ENCODE peak calls at places on chromosome 14, in five cellular contexts. Q is suprapubic skin, P is K562, Z is GM23338, V is breast epithelium. J is an unnamed sample.

GRCh38 chr14:24411468-24412454 is 13.0 kb downstream of the NYNRIN start:
- DNase-seq in V (no peak), P (peak), Z (peak), Q (no peak), J (no peak)

GRCh38 chr14:31265701-31266398 is 58.3 kb upstream of the HECTD1 start:
- DNase-seq in Q (no peak), V (no peak), P (peak), Z (no peak), J (no peak)

GRCh38 chr14:75969891-75970290 is 11.9 kb downstream of the TGFB3 start:
- DNase-seq in P (no peak), Z (no peak), V (no peak), Q (no peak), J (no peak)

GRCh38 chr14:26730929-26731618 is 133.2 kb upstream of the NOVA1 start:
- DNase-seq in P (peak), Z (peak), Q (no peak), V (no peak), J (no peak)

GRCh38 chr14:57390806-57391562 is 598 bp downstream of the NAA30 start:
- DNase-seq in Z (peak), Q (peak), V (no peak), P (peak), J (peak)

GRCh38 chr14:35254736-35255135 is 37.4 kb upstream of the PSMA6 start:
- DNase-seq in Q (no peak), V (no peak), P (no peak), Z (no peak), J (no peak)

GRCh38 chr14:21014761-21015190 is 10.1 kb downstream of the NDRG2 start:
- DNase-seq in P (peak), Q (peak), Z (peak), V (peak), J (peak)

GRCh38 chr14:90717916-90718315 is 98.3 kb downstream of the TTC7B start:
- DNase-seq in V (no peak), P (no peak), Q (no peak), Z (peak), J (no peak)

GRCh38 chr14:102208741-102209140 is 69.0 kb downstream of the WDR20 start:
- DNase-seq in P (no peak), Q (no peak), V (no peak), Z (no peak), J (no peak)

GRCh38 chr14:104520620-104521410 is 58.7 kb upstream of the C14orf180 start:
- DNase-seq in Q (no peak), P (no peak), Z (no peak), V (no peak), J (no peak)

GRCh38 chr14:31326111-31326510 is 94.2 kb downstream of the HEATR5A start:
- DNase-seq in Z (no peak), P (no peak), Q (no peak), V (no peak), J (no peak)

GRCh38 chr14:79044894-79045624 is 874.9 kb downstream of the NRXN3 start:
- DNase-seq in Z (peak), V (peak), Q (no peak), P (no peak), J (peak)

GRCh38 chr14:53764846-53765245 is 191.8 kb downstream of the BMP4 start:
- DNase-seq in P (no peak), Q (no peak), V (no peak), Z (no peak), J (no peak)

GRCh38 chr14:34539407-34540180 is at the start of gene EAPP:
- DNase-seq in P (peak), Q (peak), Z (peak), V (peak), J (peak)

GRCh38 chr14:104953896-104954656 is 24.1 kb downstream of the AHNAK2 start:
- DNase-seq in Z (no peak), V (no peak), P (no peak), Q (no peak), J (no peak)

GRCh38 chr14:44505588-44505987 is 1.5 kb downstream of the FSCB start:
- DNase-seq in V (no peak), P (no peak), Z (peak), Q (no peak), J (no peak)

GRCh38 chr14:64388533-64389243 is 535 bp downstream of the MTHFD1 start:
- DNase-seq in P (no peak), V (no peak), Z (peak), Q (no peak), J (peak)

GRCh38 chr14:94831085-94831484 is 61.2 kb upstream of the GSC start:
- DNase-seq in P (no peak), V (no peak), Q (no peak), Z (no peak), J (no peak)
- TF ChIP-seq POLR2AphosphoS5 in P (no peak), V (no peak), Q (no peak), Z (no peak), J (no peak)

GRCh38 chr14:70905316-70905715 is 1.9 kb upstream of the PCNX1 start:
- DNase-seq in V (no peak), P (no peak), Q (no peak), Z (no peak), J (no peak)

GRCh38 chr14:70907996-70908917 is 998 bp downstream of the PCNX1 start:
- DNase-seq in P (peak), Q (peak), V (peak), Z (peak), J (peak)

GRCh38 chr14:70908918-70909641 is 1.8 kb downstream of the PCNX1 start:
- DNase-seq in Q (no peak), Z (no peak), V (no peak), P (no peak), J (no peak)

GRCh38 chr14:70906785-70907171 is 481 bp upstream of the PCNX1 start:
- DNase-seq in P (no peak), V (no peak), Z (no peak), Q (no peak), J (peak)

GRCh38 chr14:70907172-70907995 is at the start of gene PCNX1:
- DNase-seq in P (peak), Q (peak), V (peak), Z (peak), J (peak)
- TF ChIP-seq POLR2AphosphoS5 in P (no peak), Q (no peak), V (peak), Z (peak), J (no peak)

GRCh38 chr14:89302396-89302950 is 114.6 kb downstream of the FOXN3 start:
- DNase-seq in P (no peak), Q (no peak), Z (no peak), V (no peak), J (no peak)

GRCh38 chr14:89308232-89308959 is 108.6 kb downstream of the FOXN3 start:
- DNase-seq in Q (no peak), P (no peak), Z (no peak), V (no peak), J (no peak)

GRCh38 chr14:89307409-89307808 is 109.6 kb downstream of the FOXN3 start:
- DNase-seq in Z (no peak), Q (no peak), P (no peak), V (no peak), J (no peak)

GRCh38 chr14:89303452-89304435 is 113.3 kb downstream of the FOXN3 start:
- DNase-seq in Q (peak), P (no peak), Z (no peak), V (peak), J (peak)

DNA sequence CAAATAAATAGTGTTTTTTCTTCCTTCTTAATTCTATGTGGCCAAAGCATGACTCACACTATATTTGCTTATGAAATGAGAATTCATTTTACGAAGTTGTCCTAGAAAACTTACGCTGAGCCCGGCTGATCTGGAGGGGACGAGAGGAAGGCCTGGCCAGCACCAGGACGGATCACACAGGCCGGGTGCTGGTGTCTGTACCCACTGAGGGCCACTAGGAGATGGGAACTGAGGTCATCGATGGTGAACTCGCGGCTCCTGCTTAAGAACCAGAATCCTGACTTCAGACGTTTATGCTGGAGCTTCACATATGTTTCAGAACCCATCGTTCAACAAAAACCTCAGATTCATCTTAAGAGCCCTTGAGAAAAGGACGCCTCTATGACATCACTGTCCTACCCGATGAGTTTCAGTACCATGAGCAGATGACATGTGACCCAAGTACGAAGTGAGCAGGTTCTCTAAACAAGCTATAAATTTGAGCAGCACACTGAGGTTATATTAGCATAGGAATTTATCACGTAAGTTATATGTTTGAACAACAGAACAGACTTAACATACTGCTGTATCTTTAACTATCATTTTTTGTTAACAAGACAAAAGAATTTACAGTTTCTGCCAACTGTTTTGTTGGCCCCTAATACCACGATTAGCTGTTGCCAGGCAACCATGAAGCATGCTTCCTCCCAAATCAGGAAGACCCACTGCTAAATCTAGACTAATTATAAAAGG is 111.9 kb downstream of the FOXN3 start:
- DNase-seq in Q (no peak), Z (no peak), V (no peak), P (no peak), J (peak)
- TF ChIP-seq POLR2AphosphoS5 in Q (no peak), Z (no peak), V (no peak), P (no peak), J (peak)

GRCh38 chr14:93752980-93753561 is 35.2 kb downstream of the PRIMA1 start:
- DNase-seq in Z (no peak), P (no peak), V (peak), Q (no peak), J (no peak)
- TF ChIP-seq POLR2AphosphoS5 in Z (no peak), P (no peak), V (no peak), Q (no peak), J (no peak)

GRCh38 chr14:41604793-41605534 is 1.7 kb upstream of the LRFN5 start:
- DNase-seq in Q (no peak), P (no peak), V (no peak), Z (peak), J (no peak)
- TF ChIP-seq POLR2AphosphoS5 in Q (no peak), P (no peak), V (no peak), Z (peak), J (no peak)

DNA sequence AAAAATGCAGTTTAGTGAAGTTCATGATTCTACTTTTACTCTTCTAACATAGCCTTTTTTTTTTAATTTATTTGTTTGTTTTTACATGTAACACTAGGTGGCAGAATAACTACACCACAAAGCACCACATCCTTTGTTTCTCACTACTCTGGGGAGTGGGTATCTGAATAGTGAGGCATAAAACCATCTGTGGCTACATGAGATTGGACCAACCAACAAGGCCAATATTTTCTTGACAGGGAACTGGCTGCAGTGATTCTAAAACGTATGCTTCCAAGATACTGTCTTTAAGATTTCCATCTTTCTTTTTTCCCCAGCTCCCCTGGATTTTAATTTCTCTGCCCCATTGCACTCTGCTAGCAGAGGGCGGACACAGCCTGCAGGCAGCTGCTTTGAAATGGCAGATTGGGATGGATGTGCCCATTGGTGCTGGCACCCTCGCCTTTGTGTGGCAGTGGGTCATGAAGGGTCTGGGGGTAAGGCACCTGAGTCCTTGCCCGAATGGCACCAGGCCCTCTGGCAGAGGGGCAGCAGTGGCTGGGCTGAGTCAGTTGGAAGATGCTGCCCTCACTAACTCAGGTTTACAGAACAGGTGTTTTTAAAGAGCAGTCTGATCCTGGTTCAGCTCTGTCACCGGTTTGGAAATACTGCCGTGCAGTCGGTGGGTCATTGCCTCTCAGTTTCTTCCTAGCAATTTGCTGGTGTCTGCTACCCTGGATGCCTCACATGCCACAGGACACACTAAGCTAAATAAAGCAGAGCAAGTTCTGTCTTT is 429.1 kb downstream of the RAD51B start:
- DNase-seq in P (peak), Q (peak), V (no peak), Z (peak), J (no peak)
- TF ChIP-seq POLR2AphosphoS5 in P (no peak), Q (no peak), V (peak), Z (no peak), J (peak)

GRCh38 chr14:22878271-22879246 is 4.5 kb upstream of the REM2 start:
- DNase-seq in Q (no peak), Z (no peak), V (no peak), P (no peak), J (no peak)
- TF ChIP-seq POLR2AphosphoS5 in Q (no peak), Z (no peak), V (no peak), P (no peak), J (no peak)

GRCh38 chr14:22829661-22830328 is at the start of gene MRPL52:
- DNase-seq in Z (peak), P (peak), Q (peak), V (peak), J (peak)
- TF ChIP-seq POLR2AphosphoS5 in Z (peak), P (peak), Q (no peak), V (peak), J (peak)

GRCh38 chr14:39382463-39382862 is 49.8 kb downstream of the FBXO33 start:
- DNase-seq in Z (no peak), V (no peak), Q (no peak), P (no peak), J (no peak)

GRCh38 chr14:39383026-39383626 is 49.1 kb downstream of the FBXO33 start:
- DNase-seq in Z (no peak), Q (no peak), P (no peak), V (no peak), J (no peak)

GRCh38 chr14:39376671-39377403 is 55.4 kb downstream of the FBXO33 start:
- DNase-seq in Q (no peak), Z (peak), V (no peak), P (no peak), J (no peak)

GRCh38 chr14:39384177-39384576 is 48.1 kb downstream of the FBXO33 start:
- DNase-seq in Q (no peak), P (no peak), Z (no peak), V (no peak), J (no peak)

GRCh38 chr14:39381366-39381765 is 50.9 kb downstream of the FBXO33 start:
- DNase-seq in V (no peak), Z (no peak), Q (no peak), P (no peak), J (no peak)
- TF ChIP-seq POLR2AphosphoS5 in V (no peak), Z (no peak), Q (no peak), P (no peak), J (no peak)

GRCh38 chr14:103333754-103334643 is at the start of gene EIF5:
- DNase-seq in V (peak), P (peak), Z (peak), Q (peak), J (peak)
- TF ChIP-seq POLR2AphosphoS5 in V (peak), P (peak), Z (peak), Q (peak), J (peak)